ENCODE peak calls at places on chromosome 6, in four cellular contexts. I is IMR-90, Z is mesendoderm, P is H9. H is an unnamed sample. For H3K79me1, the result is how much of the 10 kb centered on the place peaks cover.

GRCh38 chr6:33344771-33345697 is 27.5 kb upstream of the ZBTB22 start:
- DNase-seq in I (peak), Z (peak), P (peak), H (peak)

GRCh38 chr6:116218172-116218633 is 35.7 kb downstream of the TSPYL4 start:
- DNase-seq in I (peak), Z (no peak), P (no peak), H (no peak)

GRCh38 chr6:9197726-9198125 is 762.4 kb upstream of the SLC35B3 start:
- DNase-seq in I (no peak), Z (no peak), P (no peak), H (no peak)

GRCh38 chr6:136788069-136788902 is 4.0 kb downstream of the MAP3K5 start:
- DNase-seq in I (peak), Z (no peak), P (no peak), H (no peak)

GRCh38 chr6:155158044-155158843 is 105.6 kb upstream of the CLDN20 start:
- DNase-seq in I (peak), Z (no peak), P (no peak), H (no peak)

GRCh38 chr6:123016431-123017110 is 20.5 kb downstream of the CLVS2 start:
- DNase-seq in I (no peak), Z (no peak), P (no peak), H (no peak)

GRCh38 chr6:148364056-148364844 is 21.6 kb downstream of the SASH1 start:
- DNase-seq in I (peak), Z (no peak), P (no peak), H (no peak)

GRCh38 chr6:117906905-117907599 is at the start of gene SLC35F1:
- DNase-seq in I (peak), Z (peak), P (peak), H (no peak)

GRCh38 chr6:971981-972640 is 279.2 kb upstream of the EXOC2 start:
- DNase-seq in I (no peak), Z (no peak), P (no peak), H (no peak)

GRCh38 chr6:14655201-14655988 is 537.8 kb downstream of the CD83 start:
- DNase-seq in I (no peak), Z (peak), P (no peak), H (no peak)

GRCh38 chr6:169826697-169827096 is 75.3 kb downstream of the ERMARD start:
- DNase-seq in I (no peak), Z (no peak), P (no peak), H (no peak)

GRCh38 chr6:156391977-156392376 is 385.2 kb upstream of the ARID1B start:
- DNase-seq in I (no peak), Z (no peak), P (no peak), H (no peak)

GRCh38 chr6:26195924-26196845 is 109.0 kb downstream of the HFE start:
- DNase-seq in I (peak), Z (no peak), P (no peak), H (no peak)

GRCh38 chr6:5435449-5435848 is 174.1 kb downstream of the FARS2 start:
- DNase-seq in I (peak), Z (no peak), P (no peak), H (no peak)

GRCh38 chr6:1787894-1788293 is 178.2 kb downstream of the FOXC1 start:
- DNase-seq in I (peak), Z (no peak), P (no peak), H (no peak)

GRCh38 chr6:75290558-75290957 is 6.0 kb upstream of the TMEM30A start:
- DNase-seq in I (no peak), Z (peak), P (no peak), H (no peak)

GRCh38 chr6:149586149-149586548 is 20.0 kb downstream of the GINM1 start:
- DNase-seq in I (no peak), Z (peak), P (no peak), H (no peak)

GRCh38 chr6:108741346-108741989 is 106.8 kb upstream of the ARMC2 start:
- DNase-seq in I (no peak), Z (no peak), P (no peak), H (no peak)

GRCh38 chr6:32127717-32128592 is at the start of gene ATF6B:
- DNase-seq in I (peak), Z (peak), P (peak), H (peak)

GRCh38 chr6:32129297-32130088 is 595 bp downstream of the FKBPL start:
- DNase-seq in I (no peak), Z (no peak), P (no peak), H (no peak)

GRCh38 chr6:32127409-32127716 is 683 bp downstream of the ATF6B start:
- DNase-seq in I (no peak), Z (no peak), P (no peak), H (no peak)

GRCh38 chr6:32128751-32129296 is 778 bp upstream of the ATF6B start:
- DNase-seq in I (no peak), Z (no peak), P (no peak), H (no peak)

DNA sequence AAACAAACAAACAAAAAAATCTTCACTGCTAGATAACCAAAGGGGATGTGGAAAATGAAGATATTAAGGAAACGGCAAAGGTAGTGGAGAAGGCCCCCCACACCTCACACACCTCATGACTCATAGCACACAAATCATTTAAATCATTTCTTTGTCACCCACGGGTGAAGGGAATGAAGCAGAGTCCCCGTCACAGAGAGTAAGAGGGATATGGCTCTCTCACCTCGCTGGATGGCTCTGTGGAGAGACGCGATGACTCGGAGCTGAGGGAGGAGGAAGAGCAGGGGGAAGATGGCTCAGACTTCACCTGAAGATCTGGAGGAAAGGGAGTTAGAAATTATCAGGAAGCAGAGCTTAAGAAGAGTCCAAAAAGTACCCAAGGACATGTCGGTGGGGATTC is 1.2 kb downstream of the ATF6B start:
- DNase-seq in I (no peak), Z (no peak), P (no peak), H (no peak)
- H3K79me1 ChIP-seq in I (half or more), Z (under half), P (under half), H (under half)

GRCh38 chr6:44135875-44136274 is 8.5 kb downstream of the TMEM63B start:
- DNase-seq in I (no peak), Z (no peak), P (no peak), H (no peak)

GRCh38 chr6:44135173-44135748 is 7.9 kb downstream of the TMEM63B start:
- DNase-seq in I (no peak), Z (no peak), P (no peak), H (no peak)

GRCh38 chr6:44132476-44132875 is 5.1 kb downstream of the TMEM63B start:
- DNase-seq in I (no peak), Z (no peak), P (no peak), H (no peak)

GRCh38 chr6:44133003-44133931 is 5.9 kb downstream of the TMEM63B start:
- DNase-seq in I (peak), Z (peak), P (peak), H (no peak)

GRCh38 chr6:44133981-44134711 is 6.8 kb downstream of the TMEM63B start:
- DNase-seq in I (no peak), Z (peak), P (no peak), H (no peak)
- H3K79me1 ChIP-seq in I (half or more), Z (under half), P (under half), H (under half)

DNA sequence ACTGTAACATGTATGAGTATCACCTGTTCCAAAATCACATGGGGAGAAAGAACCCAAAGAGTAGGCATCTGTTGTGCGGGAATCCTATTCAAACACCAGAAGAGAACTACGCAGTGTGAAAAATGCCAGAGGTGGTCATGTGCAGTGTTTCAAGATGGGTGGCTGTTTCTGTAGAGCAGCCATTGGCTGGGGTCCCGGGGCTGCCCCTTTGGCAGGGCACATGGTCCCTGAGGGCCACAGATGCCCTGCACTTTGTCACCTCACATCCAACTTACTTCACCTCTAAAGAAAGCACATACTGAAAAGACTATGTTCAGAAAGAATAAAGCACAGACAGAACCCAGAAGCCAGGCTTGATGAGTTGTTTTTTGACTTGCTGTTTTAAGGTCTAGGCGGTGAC is 12.3 kb downstream of the MTCH1 start:
- DNase-seq in I (no peak), Z (no peak), P (no peak), H (no peak)
- H3K79me1 ChIP-seq in I (half or more), Z (under half), P (under half), H (under half)

GRCh38 chr6:10418361-10418861 is 3.5 kb upstream of the TFAP2A start:
- DNase-seq in I (no peak), Z (no peak), P (no peak), H (peak)
- H3K79me1 ChIP-seq in I (under half), Z (under half), P (under half), H (under half)

GRCh38 chr6:3264356-3264755 is 5.6 kb downstream of the PSMG4 start:
- DNase-seq in I (no peak), Z (no peak), P (no peak), H (no peak)
- H3K79me1 ChIP-seq in I (half or more), Z (under half), P (under half), H (under half)

GRCh38 chr6:127317275-127318128 is 25.9 kb downstream of the ECHDC1 start:
- DNase-seq in I (no peak), Z (peak), P (no peak), H (no peak)
- H3K79me1 ChIP-seq in I (under half), Z (under half), P (under half), H (under half)

DNA sequence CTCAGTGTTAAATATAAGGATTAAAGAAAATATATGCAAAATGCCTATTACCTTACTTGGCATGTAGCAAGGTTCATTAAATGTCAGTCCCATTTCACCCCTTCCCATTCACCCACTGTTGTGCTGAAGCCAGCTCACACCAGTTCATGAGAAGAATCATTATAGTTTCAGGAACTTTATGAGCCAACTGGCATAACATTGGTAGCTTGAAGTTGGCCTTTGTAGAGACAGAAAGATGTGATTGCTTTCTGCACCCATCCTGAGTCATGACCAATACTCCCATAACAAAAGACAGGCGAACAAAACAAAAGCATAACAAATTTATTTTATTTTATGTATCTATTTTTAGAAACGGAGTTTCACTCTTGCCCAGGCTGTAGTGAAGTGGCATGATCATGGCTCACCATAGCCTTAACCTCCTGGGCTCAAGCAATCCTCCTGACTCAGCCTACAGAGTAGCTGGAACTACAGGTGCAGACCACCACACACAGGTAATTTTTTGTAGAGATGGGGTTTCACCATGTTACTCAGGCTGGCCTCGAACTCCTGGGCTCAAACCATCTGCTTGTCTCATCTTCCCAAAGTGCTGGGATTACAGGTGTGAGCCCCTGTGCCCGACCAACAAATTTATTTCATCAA is 17.6 kb upstream of the IER3 start:
- DNase-seq in I (no peak), Z (no peak), P (no peak), H (no peak)
- H3K79me1 ChIP-seq in I (under half), Z (under half), P (under half), H (under half)